ENCODE peak calls at places on chromosomes 3 and 15, in eight cellular contexts. One of them, this sample, is unnamed.

GRCh38 chr3:172467170-172467824 is 19.0 kb upstream of the GHSR start:
- ATAC-seq in left cardiac atrium: peak
- ATAC-seq in activated naive CD8-positive, alpha-beta T cell treated with anti-CD3 and anti-CD28 coated beads, Interleukin-2, amount 50 U/mL, for 24 hours: peak
- ATAC-seq in gastroesophageal sphincter: no peak
- ATAC-seq in left lobe of liver: no peak
- ATAC-seq in naive thymus-derived CD8-positive, alpha-beta T cell: no peak
- ATAC-seq in CD8-positive, alpha-beta T cell: no peak
- ATAC-seq in effector memory CD8-positive, alpha-beta T cell: no peak
- ATAC-seq in this sample: peak

GRCh38 chr15:74967670-74968069 is 11.1 kb upstream of the RPP25 start:
- ATAC-seq in CD8-positive, alpha-beta T cell: no peak
- ATAC-seq in left cardiac atrium: no peak
- ATAC-seq in gastroesophageal sphincter: no peak
- ATAC-seq in left lobe of liver: no peak
- ATAC-seq in activated naive CD8-positive, alpha-beta T cell treated with anti-CD3 and anti-CD28 coated beads, Interleukin-2, amount 50 U/mL, for 24 hours: no peak
- ATAC-seq in effector memory CD8-positive, alpha-beta T cell: no peak
- ATAC-seq in naive thymus-derived CD8-positive, alpha-beta T cell: no peak
- ATAC-seq in this sample: no peak

GRCh38 chr15:97977734-97978133 is 17.2 kb downstream of the ARRDC4 start:
- ATAC-seq in left cardiac atrium: no peak
- ATAC-seq in CD8-positive, alpha-beta T cell: no peak
- ATAC-seq in effector memory CD8-positive, alpha-beta T cell: no peak
- ATAC-seq in gastroesophageal sphincter: no peak
- ATAC-seq in naive thymus-derived CD8-positive, alpha-beta T cell: no peak
- ATAC-seq in left lobe of liver: peak
- ATAC-seq in activated naive CD8-positive, alpha-beta T cell treated with anti-CD3 and anti-CD28 coated beads, Interleukin-2, amount 50 U/mL, for 24 hours: no peak
- ATAC-seq in this sample: no peak

GRCh38 chr3:29486087-29486486 is 205.2 kb downstream of the RBMS3 start:
- ATAC-seq in CD8-positive, alpha-beta T cell: no peak
- ATAC-seq in effector memory CD8-positive, alpha-beta T cell: no peak
- ATAC-seq in activated naive CD8-positive, alpha-beta T cell treated with anti-CD3 and anti-CD28 coated beads, Interleukin-2, amount 50 U/mL, for 24 hours: no peak
- ATAC-seq in gastroesophageal sphincter: peak
- ATAC-seq in left cardiac atrium: no peak
- ATAC-seq in naive thymus-derived CD8-positive, alpha-beta T cell: no peak
- ATAC-seq in left lobe of liver: no peak
- ATAC-seq in this sample: no peak

GRCh38 chr15:78675617-78676360 is 34.8 kb upstream of the CHRNB4 start:
- ATAC-seq in naive thymus-derived CD8-positive, alpha-beta T cell: no peak
- ATAC-seq in activated naive CD8-positive, alpha-beta T cell treated with anti-CD3 and anti-CD28 coated beads, Interleukin-2, amount 50 U/mL, for 24 hours: no peak
- ATAC-seq in left lobe of liver: no peak
- ATAC-seq in left cardiac atrium: no peak
- ATAC-seq in CD8-positive, alpha-beta T cell: no peak
- ATAC-seq in effector memory CD8-positive, alpha-beta T cell: no peak
- ATAC-seq in gastroesophageal sphincter: no peak
- ATAC-seq in this sample: no peak

GRCh38 chr3:129577925-129578742 is 28.3 kb downstream of the PLXND1 start:
- ATAC-seq in effector memory CD8-positive, alpha-beta T cell: peak
- ATAC-seq in activated naive CD8-positive, alpha-beta T cell treated with anti-CD3 and anti-CD28 coated beads, Interleukin-2, amount 50 U/mL, for 24 hours: peak
- ATAC-seq in gastroesophageal sphincter: peak
- ATAC-seq in CD8-positive, alpha-beta T cell: no peak
- ATAC-seq in naive thymus-derived CD8-positive, alpha-beta T cell: no peak
- ATAC-seq in left cardiac atrium: peak
- ATAC-seq in left lobe of liver: peak
- ATAC-seq in this sample: peak

GRCh38 chr15:85048430-85048829 is 66.8 kb downstream of the PDE8A start:
- ATAC-seq in naive thymus-derived CD8-positive, alpha-beta T cell: no peak
- ATAC-seq in effector memory CD8-positive, alpha-beta T cell: no peak
- ATAC-seq in left lobe of liver: no peak
- ATAC-seq in activated naive CD8-positive, alpha-beta T cell treated with anti-CD3 and anti-CD28 coated beads, Interleukin-2, amount 50 U/mL, for 24 hours: no peak
- ATAC-seq in CD8-positive, alpha-beta T cell: no peak
- ATAC-seq in gastroesophageal sphincter: no peak
- ATAC-seq in left cardiac atrium: no peak
- ATAC-seq in this sample: no peak

GRCh38 chr3:157669403-157669802 is 166.2 kb upstream of the VEPH1 start:
- ATAC-seq in CD8-positive, alpha-beta T cell: no peak
- ATAC-seq in left cardiac atrium: no peak
- ATAC-seq in naive thymus-derived CD8-positive, alpha-beta T cell: no peak
- ATAC-seq in effector memory CD8-positive, alpha-beta T cell: no peak
- ATAC-seq in left lobe of liver: no peak
- ATAC-seq in gastroesophageal sphincter: no peak
- ATAC-seq in activated naive CD8-positive, alpha-beta T cell treated with anti-CD3 and anti-CD28 coated beads, Interleukin-2, amount 50 U/mL, for 24 hours: no peak
- ATAC-seq in this sample: no peak

GRCh38 chr15:31177936-31178335 is 76.4 kb upstream of the TRPM1 start:
- ATAC-seq in left lobe of liver: no peak
- ATAC-seq in effector memory CD8-positive, alpha-beta T cell: no peak
- ATAC-seq in left cardiac atrium: no peak
- ATAC-seq in naive thymus-derived CD8-positive, alpha-beta T cell: no peak
- ATAC-seq in gastroesophageal sphincter: no peak
- ATAC-seq in CD8-positive, alpha-beta T cell: no peak
- ATAC-seq in activated naive CD8-positive, alpha-beta T cell treated with anti-CD3 and anti-CD28 coated beads, Interleukin-2, amount 50 U/mL, for 24 hours: peak
- ATAC-seq in this sample: peak

GRCh38 chr3:179181993-179182551 is 33.9 kb downstream of the PIK3CA start:
- ATAC-seq in CD8-positive, alpha-beta T cell: no peak
- ATAC-seq in effector memory CD8-positive, alpha-beta T cell: no peak
- ATAC-seq in left cardiac atrium: peak
- ATAC-seq in gastroesophageal sphincter: no peak
- ATAC-seq in activated naive CD8-positive, alpha-beta T cell treated with anti-CD3 and anti-CD28 coated beads, Interleukin-2, amount 50 U/mL, for 24 hours: peak
- ATAC-seq in left lobe of liver: no peak
- ATAC-seq in naive thymus-derived CD8-positive, alpha-beta T cell: no peak
- ATAC-seq in this sample: peak

GRCh38 chr3:50165388-50166308 is 10.5 kb downstream of the SEMA3F start:
- ATAC-seq in left cardiac atrium: peak
- ATAC-seq in naive thymus-derived CD8-positive, alpha-beta T cell: no peak
- ATAC-seq in effector memory CD8-positive, alpha-beta T cell: no peak
- ATAC-seq in activated naive CD8-positive, alpha-beta T cell treated with anti-CD3 and anti-CD28 coated beads, Interleukin-2, amount 50 U/mL, for 24 hours: no peak
- ATAC-seq in CD8-positive, alpha-beta T cell: no peak
- ATAC-seq in gastroesophageal sphincter: peak
- ATAC-seq in left lobe of liver: peak
- ATAC-seq in this sample: no peak

GRCh38 chr3:138971766-138972320 is 24.8 kb downstream of the FOXL2NB start:
- ATAC-seq in left lobe of liver: no peak
- ATAC-seq in activated naive CD8-positive, alpha-beta T cell treated with anti-CD3 and anti-CD28 coated beads, Interleukin-2, amount 50 U/mL, for 24 hours: no peak
- ATAC-seq in CD8-positive, alpha-beta T cell: no peak
- ATAC-seq in left cardiac atrium: no peak
- ATAC-seq in effector memory CD8-positive, alpha-beta T cell: no peak
- ATAC-seq in gastroesophageal sphincter: no peak
- ATAC-seq in naive thymus-derived CD8-positive, alpha-beta T cell: no peak
- ATAC-seq in this sample: no peak

GRCh38 chr3:54104084-54104483 is 18.3 kb upstream of the CACNA2D3 start:
- ATAC-seq in activated naive CD8-positive, alpha-beta T cell treated with anti-CD3 and anti-CD28 coated beads, Interleukin-2, amount 50 U/mL, for 24 hours: no peak
- ATAC-seq in left cardiac atrium: no peak
- ATAC-seq in naive thymus-derived CD8-positive, alpha-beta T cell: no peak
- ATAC-seq in gastroesophageal sphincter: no peak
- ATAC-seq in left lobe of liver: no peak
- ATAC-seq in effector memory CD8-positive, alpha-beta T cell: no peak
- ATAC-seq in CD8-positive, alpha-beta T cell: no peak
- ATAC-seq in this sample: no peak

GRCh38 chr3:62361824-62362223 is 11.5 kb downstream of the FEZF2 start:
- ATAC-seq in left lobe of liver: no peak
- ATAC-seq in effector memory CD8-positive, alpha-beta T cell: no peak
- ATAC-seq in CD8-positive, alpha-beta T cell: no peak
- ATAC-seq in gastroesophageal sphincter: no peak
- ATAC-seq in activated naive CD8-positive, alpha-beta T cell treated with anti-CD3 and anti-CD28 coated beads, Interleukin-2, amount 50 U/mL, for 24 hours: no peak
- ATAC-seq in naive thymus-derived CD8-positive, alpha-beta T cell: no peak
- ATAC-seq in left cardiac atrium: no peak
- ATAC-seq in this sample: no peak

GRCh38 chr15:58503139-58504027 is 71.6 kb downstream of the LIPC start:
- ATAC-seq in effector memory CD8-positive, alpha-beta T cell: no peak
- ATAC-seq in left lobe of liver: peak
- ATAC-seq in gastroesophageal sphincter: no peak
- ATAC-seq in CD8-positive, alpha-beta T cell: no peak
- ATAC-seq in naive thymus-derived CD8-positive, alpha-beta T cell: no peak
- ATAC-seq in left cardiac atrium: no peak
- ATAC-seq in activated naive CD8-positive, alpha-beta T cell treated with anti-CD3 and anti-CD28 coated beads, Interleukin-2, amount 50 U/mL, for 24 hours: no peak
- ATAC-seq in this sample: peak

GRCh38 chr3:46717447-46718231 is at the start of gene PRSS50:
- ATAC-seq in left lobe of liver: no peak
- ATAC-seq in naive thymus-derived CD8-positive, alpha-beta T cell: peak
- ATAC-seq in CD8-positive, alpha-beta T cell: peak
- ATAC-seq in activated naive CD8-positive, alpha-beta T cell treated with anti-CD3 and anti-CD28 coated beads, Interleukin-2, amount 50 U/mL, for 24 hours: peak
- ATAC-seq in left cardiac atrium: no peak
- ATAC-seq in gastroesophageal sphincter: no peak
- ATAC-seq in effector memory CD8-positive, alpha-beta T cell: no peak
- ATAC-seq in this sample: no peak

GRCh38 chr3:70712449-70713082 is 400.1 kb upstream of the MDFIC2 start:
- ATAC-seq in left cardiac atrium: no peak
- ATAC-seq in left lobe of liver: no peak
- ATAC-seq in activated naive CD8-positive, alpha-beta T cell treated with anti-CD3 and anti-CD28 coated beads, Interleukin-2, amount 50 U/mL, for 24 hours: no peak
- ATAC-seq in gastroesophageal sphincter: no peak
- ATAC-seq in naive thymus-derived CD8-positive, alpha-beta T cell: no peak
- ATAC-seq in CD8-positive, alpha-beta T cell: no peak
- ATAC-seq in effector memory CD8-positive, alpha-beta T cell: no peak
- ATAC-seq in this sample: no peak

GRCh38 chr15:97875513-97876285 is 84.8 kb upstream of the ARRDC4 start:
- ATAC-seq in naive thymus-derived CD8-positive, alpha-beta T cell: no peak
- ATAC-seq in left cardiac atrium: peak
- ATAC-seq in gastroesophageal sphincter: peak
- ATAC-seq in CD8-positive, alpha-beta T cell: no peak
- ATAC-seq in activated naive CD8-positive, alpha-beta T cell treated with anti-CD3 and anti-CD28 coated beads, Interleukin-2, amount 50 U/mL, for 24 hours: no peak
- ATAC-seq in left lobe of liver: peak
- ATAC-seq in effector memory CD8-positive, alpha-beta T cell: no peak
- ATAC-seq in this sample: no peak

GRCh38 chr15:77058468-77058867 is 12.4 kb downstream of the TSPAN3 start:
- ATAC-seq in activated naive CD8-positive, alpha-beta T cell treated with anti-CD3 and anti-CD28 coated beads, Interleukin-2, amount 50 U/mL, for 24 hours: no peak
- ATAC-seq in left cardiac atrium: no peak
- ATAC-seq in naive thymus-derived CD8-positive, alpha-beta T cell: no peak
- ATAC-seq in CD8-positive, alpha-beta T cell: no peak
- ATAC-seq in gastroesophageal sphincter: no peak
- ATAC-seq in effector memory CD8-positive, alpha-beta T cell: no peak
- ATAC-seq in left lobe of liver: peak
- ATAC-seq in this sample: no peak

GRCh38 chr15:83379574-83379973 is 67.6 kb upstream of the SH3GL3 start:
- ATAC-seq in left lobe of liver: no peak
- ATAC-seq in left cardiac atrium: peak
- ATAC-seq in gastroesophageal sphincter: no peak
- ATAC-seq in CD8-positive, alpha-beta T cell: no peak
- ATAC-seq in naive thymus-derived CD8-positive, alpha-beta T cell: no peak
- ATAC-seq in activated naive CD8-positive, alpha-beta T cell treated with anti-CD3 and anti-CD28 coated beads, Interleukin-2, amount 50 U/mL, for 24 hours: no peak
- ATAC-seq in effector memory CD8-positive, alpha-beta T cell: no peak
- ATAC-seq in this sample: no peak